ENCODE peak calls at places on chromosomes 13 and 19, in six cellular contexts. L is astrocyte, Q is mucosa of descending colon, Z is heart left ventricle, E is kidney epithelial cell, N is SK-N-SH. K is an unnamed sample. For H3K36me3, the result is how much of the 10 kb centered on the place peaks cover.

GRCh38 chr13:20901668-20902437 is 693 bp downstream of the XPO4 start:
- DNase-seq in L (peak), E (no peak), Z (no peak), Q (peak), N (peak), K (peak)

GRCh38 chr13:61246351-61246750 is 169.3 kb downstream of the PCDH20 start:
- DNase-seq in N (no peak), E (no peak), Z (no peak), L (peak), Q (no peak), K (no peak)

GRCh38 chr13:43493496-43494000 is 293.2 kb downstream of the ENOX1 start:
- DNase-seq in N (no peak), L (no peak), Q (no peak), Z (no peak), E (peak), K (no peak)

GRCh38 chr19:58511353-58512208 is at the start of gene SLC27A5:
- DNase-seq in Q (peak), N (no peak), Z (no peak), E (no peak), L (no peak), K (no peak)

GRCh38 chr19:49690073-49690655 is 752 bp upstream of the CPT1C start:
- DNase-seq in E (no peak), Q (no peak), Z (no peak), L (no peak), N (no peak), K (no peak)

GRCh38 chr13:71240906-71241305 is 626.1 kb downstream of the DACH1 start:
- DNase-seq in N (peak), L (peak), Q (no peak), E (no peak), Z (no peak), K (no peak)

GRCh38 chr13:29760561-29760960 is 89.9 kb downstream of the UBL3 start:
- DNase-seq in L (peak), Z (no peak), E (no peak), Q (no peak), N (no peak), K (no peak)

GRCh38 chr13:72062566-72062965 is 195.6 kb upstream of the DACH1 start:
- DNase-seq in L (no peak), E (no peak), Z (no peak), N (no peak), Q (peak), K (no peak)

GRCh38 chr13:106599875-106600797 is 32.2 kb upstream of the ARGLU1 start:
- DNase-seq in Z (no peak), E (no peak), L (peak), Q (no peak), N (no peak), K (no peak)

GRCh38 chr19:4456566-4456842 is 1.1 kb downstream of the UBXN6 start:
- DNase-seq in N (peak), Q (no peak), Z (no peak), L (peak), E (no peak), K (peak)

GRCh38 chr13:103908274-103908673 is 842.1 kb upstream of the SLC10A2 start:
- DNase-seq in N (no peak), Q (no peak), E (no peak), L (no peak), Z (no peak), K (no peak)

GRCh38 chr19:21519488-21519887 is 14.1 kb downstream of the ZNF429 start:
- DNase-seq in L (no peak), N (no peak), Z (no peak), Q (no peak), E (no peak), K (no peak)

GRCh38 chr13:109840201-109840892 is 54.0 kb upstream of the IRS2 start:
- DNase-seq in N (no peak), E (peak), Z (no peak), Q (no peak), L (peak), K (no peak)

GRCh38 chr13:40672310-40673060 is 6.0 kb upstream of the FOXO1 start:
- DNase-seq in L (peak), N (peak), E (no peak), Q (no peak), Z (no peak), K (no peak)

GRCh38 chr19:28943651-28944050 is 269.3 kb downstream of the UQCRFS1 start:
- DNase-seq in Q (no peak), L (no peak), Z (no peak), E (no peak), N (no peak), K (no peak)

GRCh38 chr13:75079226-75079625 is 402.7 kb downstream of the TBC1D4 start:
- DNase-seq in Q (no peak), Z (no peak), L (peak), E (peak), N (no peak), K (no peak)

GRCh38 chr19:47540748-47541147 is 25.9 kb upstream of the NAPA start:
- DNase-seq in N (no peak), Q (no peak), Z (no peak), L (peak), E (no peak), K (no peak)

GRCh38 chr19:8254286-8255001 is 45.3 kb downstream of the CERS4 start:
- DNase-seq in Q (no peak), Z (no peak), E (no peak), L (no peak), N (no peak), K (no peak)

GRCh38 chr19:47070756-47071155 is 22.3 kb upstream of the TMEM160 start:
- DNase-seq in N (no peak), Z (peak), Q (no peak), E (no peak), L (no peak), K (no peak)

GRCh38 chr13:24443366-24443765 is 69.2 kb downstream of the PARP4 start:
- DNase-seq in N (no peak), Z (no peak), L (peak), E (no peak), Q (no peak), K (no peak)

GRCh38 chr13:48126944-48127814 is 32.3 kb upstream of the MED4 start:
- DNase-seq in Q (no peak), E (peak), L (peak), Z (peak), N (peak), K (no peak)
- TF ChIP-seq CTCF in Q (peak), E (peak), L (peak), Z (peak), N (peak), K (peak)

DNA sequence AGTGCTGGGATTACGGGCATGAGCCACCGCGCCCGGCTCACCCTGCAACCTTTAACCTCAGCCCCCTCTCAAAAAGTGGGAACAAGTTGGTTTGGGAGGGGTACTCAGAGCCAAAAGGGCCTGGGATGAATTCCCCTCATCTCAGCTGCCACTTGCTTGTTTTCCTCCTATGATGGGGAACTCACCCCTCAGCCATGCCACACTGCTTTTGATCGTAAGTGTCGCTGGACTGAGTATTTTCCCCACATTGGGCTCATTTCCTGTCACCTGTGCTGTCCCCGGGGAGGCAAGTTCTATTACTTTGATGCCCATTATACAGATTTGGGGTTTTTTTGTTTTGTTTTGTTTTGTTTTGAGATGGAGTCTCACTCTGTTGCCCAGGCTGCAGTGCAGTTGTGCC is 6.5 kb downstream of the R3HDM4 start:
- DNase-seq in L (no peak), Q (no peak), N (no peak), Z (no peak), E (no peak), K (no peak)
- H3K4me3 ChIP-seq in L (no peak), Q (no peak), N (no peak), Z (no peak), E (no peak), K (peak)

DNA sequence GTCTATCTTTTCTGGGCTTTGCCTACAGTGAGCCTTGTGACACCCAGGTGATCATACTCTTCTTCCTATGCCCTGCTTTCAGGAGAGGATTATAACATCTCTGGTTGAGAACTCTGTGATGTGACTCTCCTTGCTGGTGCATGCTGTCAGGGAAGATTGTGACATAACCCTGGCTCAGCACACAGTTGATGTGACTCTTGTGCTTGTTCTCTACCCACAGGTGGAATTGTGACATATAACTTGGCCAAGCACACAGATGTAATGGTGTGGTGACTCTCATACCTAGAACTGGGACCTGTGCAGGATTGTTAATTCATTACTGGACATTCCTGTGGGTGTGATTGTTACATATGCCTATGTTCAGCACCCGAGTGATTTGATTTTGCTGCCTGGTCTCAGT is 21.7 kb upstream of the ZNF254 start:
- DNase-seq in L (no peak), E (no peak), Q (no peak), N (no peak), Z (no peak), K (no peak)
- H3K36me3 ChIP-seq in L (under half), E (under half), Q (under half), N (under half), Z (under half), K (under half)

GRCh38 chr19:18770663-18771327 is 20.3 kb downstream of the COMP start:
- DNase-seq in N (no peak), L (no peak), Q (no peak), Z (no peak), E (no peak), K (no peak)

GRCh38 chr19:18773682-18774081 is 17.4 kb downstream of the COMP start:
- DNase-seq in E (no peak), Q (no peak), L (no peak), Z (no peak), N (no peak), K (no peak)

GRCh38 chr19:18769989-18770528 is 21.0 kb downstream of the COMP start:
- DNase-seq in Z (no peak), Q (no peak), L (no peak), E (no peak), N (no peak), K (no peak)

GRCh38 chr19:18772620-18773587 is 18.2 kb downstream of the COMP start:
- DNase-seq in Z (no peak), L (no peak), E (no peak), Q (no peak), N (no peak), K (no peak)

DNA sequence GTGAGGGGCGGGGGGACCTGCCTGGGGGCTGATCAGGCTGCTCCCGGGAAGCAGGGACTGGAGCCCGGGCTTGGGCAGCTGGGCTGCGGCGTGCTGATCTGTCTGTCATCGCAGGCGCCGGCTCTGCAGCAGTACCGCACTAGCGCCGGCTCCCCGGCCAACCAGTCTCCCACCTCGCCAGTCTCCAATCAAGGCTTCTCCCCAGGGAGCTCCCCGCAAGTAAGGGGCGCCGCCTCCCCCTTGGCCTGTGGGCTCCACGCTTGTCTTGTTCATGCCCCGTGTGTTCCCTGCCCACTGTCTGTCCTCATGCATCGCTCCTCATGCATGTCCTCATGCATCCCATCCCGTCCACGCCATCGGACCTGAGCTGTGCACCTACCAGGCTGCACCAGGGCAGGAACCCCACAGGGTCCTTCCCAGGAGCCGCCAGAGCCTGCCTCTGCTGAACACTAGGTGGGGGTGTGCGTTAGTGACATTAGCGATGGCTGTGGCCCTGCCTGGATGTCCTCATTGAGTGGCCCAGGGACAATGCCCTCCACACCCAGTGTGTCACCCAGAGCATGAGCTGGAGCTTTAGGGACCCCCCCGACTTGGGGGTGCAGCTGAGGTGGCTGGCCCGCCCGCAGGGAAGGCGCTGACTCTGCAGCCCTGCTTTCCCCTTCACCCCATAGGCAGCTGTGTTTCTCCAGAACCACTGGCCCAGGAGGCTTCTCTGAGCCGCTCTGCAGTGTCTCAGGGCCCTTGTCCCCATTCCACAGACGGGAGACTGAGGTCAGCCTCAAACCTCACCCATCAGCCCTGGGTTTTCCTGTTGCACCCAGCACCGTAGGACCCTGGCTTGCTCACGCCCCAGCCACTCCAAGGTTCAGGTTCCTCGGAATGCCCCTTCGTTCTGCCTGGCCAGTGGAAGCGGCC is 19.5 kb downstream of the COMP start:
- DNase-seq in Z (no peak), Q (no peak), E (no peak), N (no peak), L (no peak), K (no peak)
- TF ChIP-seq CTCF in Z (no peak), Q (no peak), E (peak), N (peak), L (peak), K (no peak)

GRCh38 chr19:11194657-11195056 is 2.7 kb downstream of the KANK2 start:
- DNase-seq in Q (no peak), E (no peak), L (no peak), Z (no peak), N (no peak), K (no peak)
- H3K4me3 ChIP-seq in Q (no peak), E (no peak), L (peak), Z (peak), N (peak), K (peak)

GRCh38 chr13:110897521-110897920 is 17.3 kb downstream of the ANKRD10 start:
- DNase-seq in Q (no peak), E (no peak), L (no peak), Z (no peak), N (no peak), K (no peak)
- H3K36me3 ChIP-seq in Q (under half), E (under half), L (under half), Z (half or more), N (under half), K (under half)

GRCh38 chr19:44759083-44759804 is 10.7 kb downstream of the BCL3 start:
- DNase-seq in L (no peak), N (no peak), E (no peak), Q (no peak), Z (peak), K (no peak)

GRCh38 chr19:44756089-44756562 is 7.6 kb downstream of the BCL3 start:
- DNase-seq in E (no peak), Q (peak), N (no peak), Z (no peak), L (no peak), K (no peak)

GRCh38 chr19:44758596-44758995 is 10.1 kb downstream of the BCL3 start:
- DNase-seq in L (no peak), Z (peak), Q (peak), E (no peak), N (peak), K (no peak)

GRCh38 chr19:44757057-44757734 is 8.7 kb downstream of the BCL3 start:
- DNase-seq in N (peak), E (no peak), Q (peak), Z (peak), L (peak), K (no peak)

GRCh38 chr19:44757735-44758505 is 9.4 kb downstream of the BCL3 start:
- DNase-seq in N (peak), E (no peak), Q (peak), L (no peak), Z (peak), K (peak)
- TF ChIP-seq CTCF in N (no peak), E (no peak), Q (no peak), L (no peak), Z (no peak), K (no peak)

DNA sequence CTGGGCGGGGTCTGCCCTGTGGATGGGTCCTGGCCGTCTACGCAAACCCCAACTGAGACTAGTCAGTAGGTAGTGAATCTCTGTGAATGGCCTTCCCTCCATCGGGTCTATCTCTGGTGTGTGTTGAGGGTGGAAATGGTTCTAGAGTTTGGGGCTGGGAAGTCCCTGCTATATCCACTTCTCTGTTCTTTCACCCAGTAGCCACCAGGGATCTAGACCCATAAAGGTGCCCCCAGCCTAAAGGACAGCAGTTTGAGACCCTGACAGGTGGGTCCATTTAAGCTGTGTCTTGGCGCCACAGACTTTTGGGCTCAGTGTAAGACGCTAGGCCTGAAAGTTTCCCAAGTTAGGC is 57.7 kb downstream of the ZNF568 start:
- DNase-seq in L (no peak), Z (no peak), N (no peak), Q (no peak), E (no peak), K (no peak)
- H3K4me3 ChIP-seq in L (peak), Z (peak), N (peak), Q (no peak), E (peak), K (peak)

DNA sequence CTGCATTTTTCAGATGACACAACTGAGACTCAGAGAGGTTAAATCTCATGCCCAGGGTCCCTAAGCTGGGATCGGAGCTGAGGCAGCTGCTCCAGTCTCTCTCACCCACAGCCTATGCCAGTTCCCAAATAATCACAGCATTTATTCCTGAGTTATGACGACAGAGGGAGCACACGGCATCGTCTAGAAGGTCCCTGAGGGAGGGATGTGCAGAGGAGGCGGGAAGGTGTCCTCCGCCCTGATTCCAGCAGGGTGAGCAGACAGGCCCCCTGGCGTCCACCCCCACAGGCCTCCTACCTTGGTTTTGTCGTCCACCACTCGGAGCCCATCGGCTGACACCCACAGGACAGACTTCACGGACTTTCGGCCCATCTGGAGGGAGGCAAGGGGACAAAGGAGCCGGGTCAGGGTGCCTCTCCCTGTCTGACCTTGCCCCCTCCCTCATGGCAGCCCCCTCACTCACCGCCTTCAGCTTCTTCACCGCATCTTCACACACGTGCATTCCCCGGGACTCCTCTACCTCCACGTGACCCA is 8.0 kb downstream of the NUMBL start:
- DNase-seq in L (no peak), Q (no peak), N (no peak), E (no peak), Z (peak), K (no peak)
- H3K36me3 ChIP-seq in L (under half), Q (under half), N (half or more), E (under half), Z (half or more), K (half or more)

DNA sequence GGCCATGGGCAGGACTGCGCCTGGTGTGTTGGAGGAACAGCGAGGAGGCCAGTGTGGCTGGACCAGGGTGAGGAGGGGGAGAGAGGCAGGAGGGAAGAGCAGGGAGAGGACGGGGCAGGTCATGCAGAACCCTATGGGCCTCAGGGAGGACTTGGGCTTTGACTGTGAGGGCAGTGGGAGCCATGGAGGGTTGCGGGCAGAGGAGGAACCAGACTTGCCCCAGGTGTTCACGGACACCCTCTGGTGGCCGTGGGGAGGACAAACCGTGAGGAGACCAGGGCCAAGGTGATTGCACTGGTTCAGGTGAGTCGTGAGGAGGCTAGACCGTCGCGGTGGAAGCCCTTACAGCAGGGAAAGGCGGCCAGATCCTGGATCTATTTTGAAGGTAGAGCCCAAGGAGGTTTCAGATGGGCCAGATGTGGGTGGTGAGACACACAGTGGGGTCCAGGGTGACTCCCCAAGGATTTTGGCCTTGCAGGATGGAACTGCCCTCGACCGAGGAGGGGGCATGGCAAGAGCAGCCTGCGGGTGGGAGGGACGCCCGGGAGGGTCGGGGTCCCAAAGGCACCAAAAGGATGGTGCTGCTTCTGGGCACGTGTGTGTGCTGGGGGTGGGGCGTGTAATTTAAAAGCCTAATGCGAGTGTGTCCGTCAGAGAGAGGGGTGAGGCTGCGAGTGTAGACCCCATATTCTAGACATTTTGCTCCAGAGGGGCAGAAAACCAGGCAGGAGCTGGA is 2.7 kb upstream of the REXO1 start:
- DNase-seq in Z (no peak), E (no peak), N (no peak), Q (peak), L (no peak), K (peak)
- TF ChIP-seq CTCF in Z (no peak), E (peak), N (peak), Q (no peak), L (no peak), K (peak)

K was measured in spleen.